ENCODE peak calls at places on chromosomes 6 and 20, in five cellular contexts. K is SW 1271; M is effector CD4-positive, alpha-beta T cell; Q is HEK293T; U is Caki2. V is an unnamed sample.

GRCh38 chr20:43925215-43925614 is 10.6 kb downstream of the TOX2 start:
- DNase-seq in K (no peak), M (no peak), Q (no peak), U (no peak), V (no peak)

GRCh38 chr20:45727044-45727443 is 4.9 kb downstream of the SPINT4 start:
- DNase-seq in K (no peak), M (no peak), Q (no peak), U (no peak), V (no peak)

GRCh38 chr6:46191961-46192360 is 21.2 kb upstream of the ENPP5 start:
- DNase-seq in K (no peak), M (no peak), Q (no peak), U (no peak), V (peak; percentile 73)

GRCh38 chr6:3869632-3870527 is 20.7 kb downstream of the FAM50B start:
- DNase-seq in K (no peak), M (no peak), Q (no peak), U (peak; percentile 78), V (no peak)

GRCh38 chr20:39553120-39553519 is 591.0 kb downstream of the DHX35 start:
- DNase-seq in K (no peak), M (no peak), Q (no peak), U (no peak), V (no peak)

GRCh38 chr20:1345030-1345755 is 16.3 kb upstream of the SDCBP2 start:
- DNase-seq in K (no peak), M (no peak), Q (no peak), U (no peak), V (no peak)

GRCh38 chr6:4698901-4699659 is 77.1 kb upstream of the CDYL start:
- DNase-seq in K (no peak), M (no peak), Q (no peak), U (no peak), V (no peak)

GRCh38 chr20:2261105-2261504 is 34.7 kb upstream of the TGM3 start:
- DNase-seq in K (no peak), M (no peak), Q (no peak), U (peak; percentile 26), V (no peak)

GRCh38 chr6:32432050-32432450 is 7.6 kb upstream of the HLA-DRA start:
- DNase-seq in K (peak; percentile 40), M (no peak), Q (no peak), U (peak; percentile 22), V (no peak)

GRCh38 chr6:25035451-25036435 is 100.0 kb upstream of the RIPOR2 start:
- DNase-seq in K (no peak), M (no peak), Q (no peak), U (peak; percentile 90), V (no peak)

GRCh38 chr6:3518356-3518841 is 61.5 kb upstream of the SLC22A23 start:
- DNase-seq in K (no peak), M (no peak), Q (no peak), U (peak; percentile 52), V (peak; percentile 71)

GRCh38 chr20:46572181-46572580 is 21.7 kb upstream of the OCSTAMP start:
- DNase-seq in K (no peak), M (no peak), Q (no peak), U (no peak), V (no peak)

GRCh38 chr6:19415605-19416326 is 421.4 kb upstream of the ID4 start:
- DNase-seq in K (no peak), M (no peak), Q (no peak), U (peak; percentile 49), V (peak; percentile 52)

GRCh38 chr20:59333928-59334327 is 33.5 kb downstream of the EDN3 start:
- DNase-seq in K (no peak), M (no peak), Q (no peak), U (no peak), V (no peak)

GRCh38 chr6:25919657-25920056 is 10.8 kb downstream of the SLC17A2 start:
- DNase-seq in K (no peak), M (no peak), Q (no peak), U (no peak), V (no peak)

GRCh38 chr20:50821994-50822393 is 27.1 kb downstream of the BCAS4 start:
- DNase-seq in K (no peak), M (no peak), Q (no peak), U (no peak), V (no peak)

GRCh38 chr6:170188571-170189001 is 102.3 kb downstream of the DLL1 start:
- DNase-seq in K (no peak), M (no peak), Q (no peak), U (no peak), V (no peak)

GRCh38 chr20:49286689-49287551 is 9.1 kb upstream of the ZNFX1 start:
- DNase-seq in K (no peak), M (no peak), Q (no peak), U (peak; percentile 94), V (no peak)

GRCh38 chr6:56570434-56571359 is 72.0 kb downstream of the DST start:
- DNase-seq in K (peak; percentile 38), M (no peak), Q (peak; percentile 54), U (peak; percentile 32), V (no peak)

GRCh38 chr20:24610341-24611115 is 141.1 kb downstream of the SYNDIG1 start:
- DNase-seq in K (no peak), M (no peak), Q (no peak), U (no peak), V (no peak)

GRCh38 chr6:35496851-35497570 is at the start of gene TEAD3:
- DNase-seq in K (peak; percentile 40), M (peak; percentile 32), Q (peak; percentile 91), U (peak; percentile 48), V (no peak)

GRCh38 chr6:97198181-97198580 is 84.8 kb downstream of the MMS22L start:
- DNase-seq in K (no peak), M (no peak), Q (no peak), U (no peak), V (no peak)

GRCh38 chr6:88238065-88238464 is 71.9 kb upstream of the CNR1 start:
- DNase-seq in K (no peak), M (no peak), Q (peak; percentile 40), U (no peak), V (no peak)

GRCh38 chr6:73700060-73700459 is 4.1 kb downstream of the CD109 start:
- DNase-seq in K (no peak), M (no peak), Q (no peak), U (no peak), V (no peak)

GRCh38 chr20:62662422-62662821 is 20.1 kb downstream of the SLCO4A1 start:
- DNase-seq in K (no peak), M (no peak), Q (no peak), U (no peak), V (peak; percentile 67)

V was measured in AG09309.